ENCODE peak calls at places on chromosomes 13 and 19, in five cellular contexts. G is B cell, Q is bronchial epithelial cell, E is Peyer's patch, Z is heart right ventricle. T is an unnamed sample.

GRCh38 chr13:78719367-78719766 is 60.4 kb upstream of the OBI1 start:
- DNase-seq in G (no peak), Q (no peak), E (no peak), Z (no peak), T (no peak)

GRCh38 chr13:100040196-100040595 is 48.7 kb upstream of the PCCA start:
- DNase-seq in G (no peak), Q (peak), E (no peak), Z (no peak), T (no peak)

GRCh38 chr19:46847528-46847927 is 3.1 kb downstream of the AP2S1 start:
- DNase-seq in G (no peak), Q (no peak), E (peak), Z (no peak), T (no peak)

GRCh38 chr13:113117335-113117872 is 5.2 kb upstream of the F10 start:
- DNase-seq in G (no peak), Q (no peak), E (no peak), Z (no peak), T (peak)

GRCh38 chr19:39407644-39408391 is 1.2 kb downstream of the ZFP36 start:
- DNase-seq in G (peak), Q (no peak), E (peak), Z (peak), T (peak)

GRCh38 chr13:86562876-86563275 is 763.7 kb upstream of the SLITRK6 start:
- DNase-seq in G (no peak), Q (no peak), E (no peak), Z (no peak), T (no peak)

GRCh38 chr13:40637644-40638043 is 28.8 kb downstream of the FOXO1 start:
- DNase-seq in G (peak), Q (no peak), E (no peak), Z (no peak), T (no peak)

GRCh38 chr19:892243-892996 is 567 bp downstream of the MED16 start:
- DNase-seq in G (peak), Q (no peak), E (no peak), Z (no peak), T (no peak)

GRCh38 chr19:4449022-4449825 is 8.4 kb downstream of the UBXN6 start:
- DNase-seq in G (no peak), Q (no peak), E (no peak), Z (peak), T (no peak)

GRCh38 chr19:35843676-35844481 is 8.4 kb downstream of the NPHS1 start:
- DNase-seq in G (no peak), Q (peak), E (no peak), Z (no peak), T (no peak)

GRCh38 chr19:12796146-12797071 is 5.1 kb downstream of the JUNB start:
- DNase-seq in G (peak), Q (peak), E (peak), Z (peak), T (no peak)

GRCh38 chr19:49677901-49678674 is 1.0 kb downstream of the PRMT1 start:
- DNase-seq in G (peak), Q (peak), E (peak), Z (peak), T (peak)

GRCh38 chr13:43411741-43412140 is 375.0 kb downstream of the ENOX1 start:
- DNase-seq in G (no peak), Q (no peak), E (no peak), Z (peak), T (no peak)

GRCh38 chr19:45668342-45668871 is 386 bp downstream of the GIPR start:
- DNase-seq in G (peak), Q (no peak), E (no peak), Z (no peak), T (no peak)

GRCh38 chr13:74114202-74114601 is 20.0 kb downstream of the KLF12 start:
- DNase-seq in G (no peak), Q (peak), E (no peak), Z (no peak), T (no peak)

GRCh38 chr13:66154981-66155380 is 1075.2 kb downstream of the PCDH9 start:
- DNase-seq in G (no peak), Q (no peak), E (no peak), Z (no peak), T (no peak)

GRCh38 chr13:88919970-88920628 is 1248.9 kb downstream of the SLITRK5 start:
- DNase-seq in G (peak), Q (no peak), E (no peak), Z (no peak), T (no peak)

GRCh38 chr13:51882570-51883225 is 20.9 kb downstream of the CCDC70 start:
- DNase-seq in G (no peak), Q (no peak), E (no peak), Z (no peak), T (no peak)

GRCh38 chr13:112142401-112142930 is 75.5 kb downstream of the SOX1 start:
- DNase-seq in G (no peak), Q (no peak), E (no peak), Z (no peak), T (no peak)

GRCh38 chr19:2983351-2984195 is 6.2 kb downstream of the TLE6 start:
- DNase-seq in G (peak), Q (peak), E (no peak), Z (peak), T (no peak)

GRCh38 chr13:28574617-28575142 is 79.8 kb upstream of the FLT1 start:
- DNase-seq in G (peak), Q (peak), E (no peak), Z (peak), T (peak)

GRCh38 chr13:75687145-75687763 is 51.1 kb downstream of the LMO7 start:
- DNase-seq in G (no peak), Q (peak), E (no peak), Z (no peak), T (no peak)

GRCh38 chr13:109348514-109349340 is 437.7 kb downstream of the IRS2 start:
- DNase-seq in G (no peak), Q (peak), E (no peak), Z (no peak), T (no peak)

GRCh38 chr19:3479819-3480215 is 508 bp downstream of the SMIM24 start:
- DNase-seq in G (peak), Q (no peak), E (peak), Z (no peak), T (peak)

GRCh38 chr19:3361384-3362216 is 4.8 kb upstream of the NFIC start:
- DNase-seq in G (no peak), Q (no peak), E (no peak), Z (no peak), T (no peak)

GRCh38 chr13:96804186-96804585 is 190.1 kb downstream of the OXGR1 start:
- DNase-seq in G (no peak), Q (no peak), E (no peak), Z (no peak), T (no peak)

GRCh38 chr19:49142866-49143335 is 12.3 kb downstream of the HRC start:
- DNase-seq in G (peak), Q (peak), E (peak), Z (peak), T (peak)

GRCh38 chr13:72043361-72043760 is 176.4 kb upstream of the DACH1 start:
- DNase-seq in G (no peak), Q (no peak), E (no peak), Z (no peak), T (no peak)

GRCh38 chr19:48635966-48636858 is 967 bp downstream of the DBP start:
- DNase-seq in G (peak), Q (no peak), E (peak), Z (peak), T (no peak)

GRCh38 chr19:39998511-39998910 is 1.7 kb downstream of the ZNF546 start:
- DNase-seq in G (no peak), Q (peak), E (no peak), Z (no peak), T (no peak)

T was measured in 8988T.